ENCODE peak calls at places on chromosome 19, in eight cellular contexts. One of them, this sample, is unnamed. For H3K9me3, the result is how much of the 10 kb centered on the place peaks cover.

GRCh38 chr19:2616741-2617392 is 85.6 kb downstream of the GNG7 start:
- DNase-seq in CD4-positive, alpha-beta memory T cell: peak
- DNase-seq in heart right ventricle: no peak
- DNase-seq in body of pancreas: peak
- DNase-seq in ovary: no peak
- DNase-seq in IMR-90: no peak
- DNase-seq in mammary epithelial cell: no peak
- DNase-seq in H9: no peak
- DNase-seq in this sample: no peak

GRCh38 chr19:1027953-1028902 is 1.8 kb downstream of the CNN2 start:
- DNase-seq in heart right ventricle: peak
- DNase-seq in body of pancreas: peak
- DNase-seq in IMR-90: peak
- DNase-seq in ovary: peak
- DNase-seq in mammary epithelial cell: peak
- DNase-seq in CD4-positive, alpha-beta memory T cell: peak
- DNase-seq in H9: peak
- DNase-seq in this sample: peak

GRCh38 chr19:43524922-43525835 is 1.8 kb downstream of the ETHE1 start:
- DNase-seq in ovary: peak
- DNase-seq in CD4-positive, alpha-beta memory T cell: peak
- DNase-seq in IMR-90: peak
- DNase-seq in body of pancreas: peak
- DNase-seq in heart right ventricle: peak
- DNase-seq in mammary epithelial cell: peak
- DNase-seq in H9: peak
- DNase-seq in this sample: no peak

GRCh38 chr19:35675589-35676140 is 9.3 kb downstream of the UPK1A start:
- DNase-seq in mammary epithelial cell: no peak
- DNase-seq in ovary: no peak
- DNase-seq in H9: no peak
- DNase-seq in CD4-positive, alpha-beta memory T cell: no peak
- DNase-seq in heart right ventricle: no peak
- DNase-seq in IMR-90: no peak
- DNase-seq in body of pancreas: no peak
- DNase-seq in this sample: no peak

GRCh38 chr19:16143399-16144215 is at the start of gene HSH2D:
- DNase-seq in body of pancreas: peak
- DNase-seq in CD4-positive, alpha-beta memory T cell: peak
- DNase-seq in mammary epithelial cell: peak
- DNase-seq in IMR-90: no peak
- DNase-seq in heart right ventricle: peak
- DNase-seq in H9: peak
- DNase-seq in ovary: no peak
- DNase-seq in this sample: peak

GRCh38 chr19:18137242-18137641 is 15.7 kb upstream of the PIK3R2 start:
- DNase-seq in IMR-90: no peak
- DNase-seq in ovary: no peak
- DNase-seq in H9: no peak
- DNase-seq in mammary epithelial cell: no peak
- DNase-seq in CD4-positive, alpha-beta memory T cell: no peak
- DNase-seq in body of pancreas: no peak
- DNase-seq in heart right ventricle: no peak
- DNase-seq in this sample: no peak

GRCh38 chr19:48469056-48469881 is at the start of gene CYTH2:
- DNase-seq in ovary: peak
- DNase-seq in body of pancreas: peak
- DNase-seq in heart right ventricle: peak
- DNase-seq in CD4-positive, alpha-beta memory T cell: peak
- DNase-seq in IMR-90: peak
- DNase-seq in H9: peak
- DNase-seq in mammary epithelial cell: peak
- DNase-seq in this sample: peak

GRCh38 chr19:41195675-41196497 is 2.9 kb downstream of the CYP2S1 start:
- DNase-seq in body of pancreas: peak
- DNase-seq in IMR-90: peak
- DNase-seq in heart right ventricle: no peak
- DNase-seq in ovary: no peak
- DNase-seq in CD4-positive, alpha-beta memory T cell: no peak
- DNase-seq in H9: no peak
- DNase-seq in mammary epithelial cell: peak
- DNase-seq in this sample: no peak

DNA sequence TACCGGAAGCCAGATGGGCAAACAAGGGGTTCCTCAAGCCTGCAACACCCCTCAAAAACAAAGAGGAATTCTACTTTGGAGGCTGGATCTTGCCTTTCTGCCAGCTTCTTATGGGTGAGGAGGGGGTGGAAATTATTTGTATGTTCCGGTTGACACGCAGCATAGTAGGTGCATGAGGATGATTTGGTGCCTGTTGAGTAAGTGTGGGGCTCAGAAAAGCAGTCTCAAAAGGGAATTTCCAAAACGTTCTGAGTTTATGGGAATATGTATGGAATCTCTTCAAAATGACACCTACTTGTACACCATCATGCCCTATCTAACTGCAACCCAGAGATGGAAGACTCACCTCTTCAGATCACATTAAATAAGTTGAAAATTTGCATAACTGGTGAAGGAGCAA is 3.0 kb upstream of the TECR start:
- DNase-seq in mammary epithelial cell: peak
- DNase-seq in CD4-positive, alpha-beta memory T cell: no peak
- DNase-seq in IMR-90: no peak
- DNase-seq in H9: no peak
- DNase-seq in heart right ventricle: no peak
- DNase-seq in body of pancreas: no peak
- DNase-seq in ovary: no peak
- DNase-seq in this sample: no peak
- H3K9me3 ChIP-seq in mammary epithelial cell: under half
- H3K9me3 ChIP-seq in CD4-positive, alpha-beta memory T cell: under half
- H3K9me3 ChIP-seq in IMR-90: under half
- H3K9me3 ChIP-seq in H9: under half
- H3K9me3 ChIP-seq in heart right ventricle: under half
- H3K9me3 ChIP-seq in body of pancreas: under half
- H3K9me3 ChIP-seq in ovary: under half
- H3K9me3 ChIP-seq in this sample: under half

GRCh38 chr19:4298772-4299550 is 3.2 kb downstream of the TMIGD2 start:
- DNase-seq in heart right ventricle: no peak
- DNase-seq in H9: no peak
- DNase-seq in ovary: no peak
- DNase-seq in IMR-90: no peak
- DNase-seq in body of pancreas: no peak
- DNase-seq in CD4-positive, alpha-beta memory T cell: no peak
- DNase-seq in mammary epithelial cell: no peak
- DNase-seq in this sample: no peak

GRCh38 chr19:4295972-4296771 is 6.0 kb downstream of the TMIGD2 start:
- DNase-seq in CD4-positive, alpha-beta memory T cell: no peak
- DNase-seq in heart right ventricle: no peak
- DNase-seq in IMR-90: no peak
- DNase-seq in ovary: no peak
- DNase-seq in body of pancreas: no peak
- DNase-seq in mammary epithelial cell: no peak
- DNase-seq in H9: peak
- DNase-seq in this sample: no peak

GRCh38 chr19:4300589-4300988 is 1.6 kb downstream of the TMIGD2 start:
- DNase-seq in IMR-90: no peak
- DNase-seq in mammary epithelial cell: no peak
- DNase-seq in heart right ventricle: no peak
- DNase-seq in body of pancreas: no peak
- DNase-seq in CD4-positive, alpha-beta memory T cell: no peak
- DNase-seq in ovary: no peak
- DNase-seq in H9: no peak
- DNase-seq in this sample: no peak

GRCh38 chr19:4301590-4302237 is 475 bp downstream of the TMIGD2 start:
- DNase-seq in body of pancreas: no peak
- DNase-seq in IMR-90: no peak
- DNase-seq in CD4-positive, alpha-beta memory T cell: no peak
- DNase-seq in mammary epithelial cell: no peak
- DNase-seq in heart right ventricle: no peak
- DNase-seq in H9: no peak
- DNase-seq in ovary: no peak
- DNase-seq in this sample: no peak

GRCh38 chr19:4297901-4298771 is 4.1 kb downstream of the TMIGD2 start:
- DNase-seq in body of pancreas: no peak
- DNase-seq in CD4-positive, alpha-beta memory T cell: no peak
- DNase-seq in mammary epithelial cell: no peak
- DNase-seq in heart right ventricle: no peak
- DNase-seq in IMR-90: no peak
- DNase-seq in ovary: no peak
- DNase-seq in H9: peak
- DNase-seq in this sample: no peak
- H3K9me3 ChIP-seq in body of pancreas: under half
- H3K9me3 ChIP-seq in CD4-positive, alpha-beta memory T cell: under half
- H3K9me3 ChIP-seq in mammary epithelial cell: under half
- H3K9me3 ChIP-seq in heart right ventricle: under half
- H3K9me3 ChIP-seq in IMR-90: under half
- H3K9me3 ChIP-seq in ovary: under half
- H3K9me3 ChIP-seq in H9: under half
- H3K9me3 ChIP-seq in this sample: under half

GRCh38 chr19:37361994-37362393 is 8.9 kb upstream of the ZNF527 start:
- DNase-seq in body of pancreas: no peak
- DNase-seq in H9: no peak
- DNase-seq in IMR-90: peak
- DNase-seq in CD4-positive, alpha-beta memory T cell: no peak
- DNase-seq in ovary: no peak
- DNase-seq in heart right ventricle: no peak
- DNase-seq in mammary epithelial cell: no peak
- DNase-seq in this sample: no peak

GRCh38 chr19:37362733-37363132 is 8.2 kb upstream of the ZNF527 start:
- DNase-seq in ovary: no peak
- DNase-seq in body of pancreas: no peak
- DNase-seq in IMR-90: no peak
- DNase-seq in heart right ventricle: no peak
- DNase-seq in mammary epithelial cell: no peak
- DNase-seq in H9: peak
- DNase-seq in CD4-positive, alpha-beta memory T cell: no peak
- DNase-seq in this sample: no peak
- H3K9me3 ChIP-seq in ovary: under half
- H3K9me3 ChIP-seq in body of pancreas: under half
- H3K9me3 ChIP-seq in IMR-90: under half
- H3K9me3 ChIP-seq in heart right ventricle: under half
- H3K9me3 ChIP-seq in mammary epithelial cell: under half
- H3K9me3 ChIP-seq in H9: under half
- H3K9me3 ChIP-seq in CD4-positive, alpha-beta memory T cell: under half
- H3K9me3 ChIP-seq in this sample: under half

DNA sequence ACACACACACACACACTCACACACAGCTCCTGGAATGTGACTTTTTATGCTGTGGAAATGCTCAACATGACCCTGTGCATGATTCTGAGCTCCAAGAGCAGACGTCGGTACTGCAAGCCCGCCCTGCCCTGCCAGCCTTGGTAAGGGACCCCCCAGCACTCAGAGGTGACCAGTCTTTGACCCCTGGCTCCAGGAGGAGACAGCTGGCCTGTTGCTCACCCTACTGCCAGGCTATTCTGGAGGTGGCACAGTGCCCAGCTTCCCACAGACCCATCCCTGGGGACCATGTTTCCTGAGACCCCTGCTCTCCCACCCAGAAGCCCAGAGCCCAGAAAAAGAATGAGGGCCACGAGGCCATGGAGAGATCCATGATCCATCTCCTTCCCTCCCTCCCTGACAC is 103.1 kb upstream of the VSTM2B start:
- DNase-seq in CD4-positive, alpha-beta memory T cell: no peak
- DNase-seq in ovary: no peak
- DNase-seq in body of pancreas: no peak
- DNase-seq in mammary epithelial cell: no peak
- DNase-seq in IMR-90: no peak
- DNase-seq in H9: no peak
- DNase-seq in heart right ventricle: no peak
- DNase-seq in this sample: no peak
- H3K9me3 ChIP-seq in CD4-positive, alpha-beta memory T cell: under half
- H3K9me3 ChIP-seq in ovary: under half
- H3K9me3 ChIP-seq in body of pancreas: under half
- H3K9me3 ChIP-seq in mammary epithelial cell: under half
- H3K9me3 ChIP-seq in IMR-90: under half
- H3K9me3 ChIP-seq in H9: under half
- H3K9me3 ChIP-seq in heart right ventricle: under half
- H3K9me3 ChIP-seq in this sample: under half

DNA sequence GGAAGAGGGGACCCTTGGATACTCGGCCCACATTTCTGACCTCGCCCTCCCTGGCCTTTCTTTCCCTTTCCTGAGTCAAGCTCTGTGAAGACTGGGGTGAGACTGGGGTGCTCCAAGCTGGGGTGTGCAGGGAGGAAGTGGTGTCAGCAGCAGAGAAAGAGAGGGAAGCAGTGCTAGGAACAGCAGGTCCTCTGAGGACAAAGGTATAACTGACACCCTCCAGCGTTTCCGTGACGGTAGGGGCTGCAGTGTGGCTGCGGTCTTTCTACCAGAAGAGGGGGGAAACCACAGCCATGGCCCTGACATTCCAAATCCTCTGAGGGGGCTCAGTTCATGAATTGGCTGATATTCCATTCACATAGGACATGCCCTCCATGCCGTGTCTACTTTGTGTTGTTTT is 1.1 kb downstream of the KIR3DL2 start:
- DNase-seq in H9: no peak
- DNase-seq in IMR-90: no peak
- DNase-seq in CD4-positive, alpha-beta memory T cell: no peak
- DNase-seq in heart right ventricle: no peak
- DNase-seq in body of pancreas: no peak
- DNase-seq in ovary: no peak
- DNase-seq in mammary epithelial cell: no peak
- DNase-seq in this sample: no peak
- H3K9me3 ChIP-seq in H9: half or more
- H3K9me3 ChIP-seq in IMR-90: under half
- H3K9me3 ChIP-seq in CD4-positive, alpha-beta memory T cell: under half
- H3K9me3 ChIP-seq in heart right ventricle: under half
- H3K9me3 ChIP-seq in body of pancreas: under half
- H3K9me3 ChIP-seq in ovary: under half
- H3K9me3 ChIP-seq in mammary epithelial cell: under half
- H3K9me3 ChIP-seq in this sample: under half

This sample was measured in T-helper 17 cell.